ENCODE peak calls at places on chromosome 10, in four cellular contexts. P is adrenal gland, M is aorta, A is Panc1. U is an unnamed sample. For H3K9me3 and H3K27me3, the result is how much of the 10 kb centered on the place peaks cover.

GRCh38 chr10:107847620-107848019 is 683.1 kb upstream of the SORCS1 start:
- DNase-seq in A (no peak), M (no peak), P (no peak), U (no peak)

GRCh38 chr10:25113231-25114035 is 61.4 kb upstream of the GPR158 start:
- DNase-seq in M (peak), A (peak), P (peak), U (peak)

GRCh38 chr10:125093199-125093841 is 67.0 kb downstream of the CTBP2 start:
- DNase-seq in M (peak), P (peak), A (no peak), U (peak)

GRCh38 chr10:112732277-112732891 is 217.7 kb upstream of the TCF7L2 start:
- DNase-seq in M (no peak), P (no peak), A (no peak), U (no peak)

GRCh38 chr10:27742195-27742925 is 3.3 kb downstream of the MKX start:
- DNase-seq in M (peak), P (peak), A (no peak), U (peak)

GRCh38 chr10:126210051-126210651 is 178.1 kb downstream of the ADAM12 start:
- DNase-seq in P (no peak), M (no peak), A (no peak), U (no peak)

GRCh38 chr10:111384556-111384955 is 307.7 kb downstream of the ADRA2A start:
- DNase-seq in P (no peak), M (no peak), A (no peak), U (no peak)

GRCh38 chr10:48806282-48806681 is 121.6 kb downstream of the WDFY4 start:
- DNase-seq in M (no peak), A (no peak), P (no peak), U (no peak)

GRCh38 chr10:110218627-110219026 is 11.2 kb downstream of the MXI1 start:
- DNase-seq in M (peak), P (no peak), A (no peak), U (no peak)

GRCh38 chr10:89894051-89894450 is 192.7 kb downstream of the KIF20B start:
- DNase-seq in P (no peak), A (no peak), M (no peak), U (no peak)

GRCh38 chr10:25465582-25466372 is 291.0 kb downstream of the GPR158 start:
- DNase-seq in P (no peak), A (peak), M (peak), U (no peak)

DNA sequence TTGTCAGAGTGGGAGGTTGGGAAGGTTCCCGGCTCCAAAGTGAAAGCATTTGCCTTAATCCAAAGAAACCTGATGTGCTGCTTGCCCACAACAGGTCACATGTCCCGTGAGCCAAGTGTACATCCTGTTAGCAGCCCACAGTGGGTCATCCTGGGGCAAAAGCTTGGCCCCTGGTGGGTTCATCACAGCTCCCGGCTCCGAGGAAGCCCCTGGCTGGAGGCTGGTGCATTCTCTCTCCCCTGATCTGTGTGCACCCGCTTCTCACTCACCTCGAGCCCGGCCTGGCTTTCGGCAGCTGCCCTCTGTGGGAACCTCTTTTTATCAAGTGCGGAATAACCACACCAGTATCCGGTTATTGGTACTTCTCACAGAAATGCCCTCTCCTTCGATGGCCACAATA is 172.0 kb upstream of the PPP2R2D start:
- DNase-seq in P (peak), M (peak), A (no peak), U (no peak)
- H3K9me3 ChIP-seq in P (under half), M (under half), A (under half), U (under half)

GRCh38 chr10:7647062-7647664 is 19.6 kb downstream of the ITIH5 start:
- DNase-seq in P (no peak), A (no peak), M (no peak), U (no peak)

DNA sequence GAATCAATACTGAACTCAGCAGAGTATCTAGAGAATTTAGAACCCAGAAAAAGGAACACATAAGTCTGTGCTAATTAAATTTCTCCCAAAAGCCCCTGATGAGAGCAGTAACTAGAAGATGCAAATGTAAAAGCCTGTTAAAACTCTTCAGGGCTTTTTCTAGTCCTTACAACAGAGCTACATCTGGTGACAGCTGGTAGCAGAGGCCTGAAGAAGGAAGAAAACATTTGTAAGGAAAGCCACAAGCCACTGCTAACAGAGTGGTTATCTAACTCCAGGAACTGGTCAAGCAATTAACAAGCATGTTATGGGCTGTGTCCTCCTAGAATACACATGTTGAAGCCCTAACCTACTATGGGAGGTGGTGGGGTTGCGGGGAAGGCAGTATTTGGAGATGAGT is 24.2 kb downstream of the ITIH5 start:
- DNase-seq in M (no peak), P (no peak), A (no peak), U (no peak)
- H3K27me3 ChIP-seq in M (under half), P (under half), A (under half), U (under half)

DNA sequence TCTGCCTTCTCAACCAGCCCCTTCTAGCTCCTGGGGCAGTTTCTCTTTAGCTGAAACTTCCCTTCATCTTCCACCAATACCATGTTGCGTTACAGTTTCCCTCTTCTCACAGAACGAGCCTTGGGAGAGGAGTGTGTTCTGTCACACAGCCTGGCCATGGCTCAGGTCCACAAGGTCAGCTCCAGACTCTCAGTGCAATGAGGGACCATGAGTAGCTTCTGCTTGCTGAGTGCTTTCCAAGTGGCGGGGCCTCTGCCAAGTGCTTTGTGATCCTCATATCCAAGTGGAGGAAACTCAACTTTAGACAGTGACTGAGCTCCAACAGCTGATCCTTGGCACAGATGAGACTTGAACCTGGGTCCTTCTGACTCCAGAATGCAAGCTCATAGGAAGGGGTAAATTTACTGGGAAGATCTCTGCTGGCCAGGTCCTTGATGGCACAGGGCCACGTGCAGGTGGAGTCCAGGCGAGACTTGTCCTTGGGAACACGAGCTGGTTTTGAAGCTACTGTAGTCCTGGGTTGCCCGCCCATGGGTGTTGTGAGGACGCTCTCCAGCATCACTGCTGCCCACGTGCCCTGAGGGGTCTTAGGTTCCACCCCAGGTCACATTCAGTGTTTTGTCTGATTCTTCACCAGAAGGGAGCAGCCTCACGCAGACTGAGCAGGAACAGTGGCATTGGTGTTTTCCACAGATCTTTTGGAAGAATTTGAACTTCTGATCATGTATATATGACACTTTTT is 238.0 kb downstream of the EBF3 start:
- DNase-seq in A (no peak), M (no peak), P (peak), U (no peak)
- H3K9me3 ChIP-seq in A (under half), M (under half), P (under half), U (under half)

GRCh38 chr10:11064832-11065231 is 47.2 kb downstream of the CELF2 start:
- DNase-seq in M (no peak), A (no peak), P (no peak), U (no peak)
- H3K27me3 ChIP-seq in M (under half), A (under half), P (under half), U (under half)

GRCh38 chr10:131222986-131223385 is 88.5 kb downstream of the TCERG1L start:
- DNase-seq in P (no peak), M (no peak), A (no peak), U (no peak)
- H3K9me3 ChIP-seq in P (under half), M (under half), A (under half), U (under half)

U was measured in Caco-2.